ENCODE peak calls at places on chromosomes 7 and 10, in ten cellular contexts. K, H, Z, U, M, T, F, R, S and P are unnamed samples.

GRCh38 chr7:148699772-148700629 is 1.3 kb downstream of the CUL1 start:
- DNase-seq in K (peak; percentile 54), H (no peak), Z (no peak), U (peak; percentile 51), M (no peak), T (peak; percentile 48), F (no peak), R (peak; percentile 38), S (no peak), P (peak; percentile 56)

GRCh38 chr10:4638116-4638515 is 187.9 kb upstream of the AKR1E2 start:
- DNase-seq in K (no peak), H (no peak), Z (no peak), U (no peak), M (no peak), T (no peak), F (no peak), R (no peak), S (no peak), P (no peak)

GRCh38 chr7:22447759-22448158 is 52.2 kb downstream of the STEAP1B start:
- DNase-seq in K (no peak), H (no peak), Z (no peak), U (no peak), M (no peak), T (no peak), F (no peak), R (no peak), S (no peak), P (no peak)

GRCh38 chr7:7639847-7640220 is 718 bp upstream of the UMAD1 start:
- DNase-seq in K (peak; percentile 27), H (no peak), Z (peak; percentile 37), U (peak; percentile 22), M (no peak), T (peak; percentile 23), F (no peak), R (no peak), S (no peak), P (peak; percentile 36)

GRCh38 chr10:67801118-67801517 is 36.9 kb downstream of the DNAJC12 start:
- DNase-seq in K (no peak), H (no peak), Z (no peak), U (no peak), M (no peak), T (no peak), F (no peak), R (no peak), S (no peak), P (no peak)

GRCh38 chr7:37411444-37412034 is 37.1 kb downstream of the ELMO1 start:
- DNase-seq in K (no peak), H (no peak), Z (no peak), U (no peak), M (no peak), T (no peak), F (no peak), R (no peak), S (no peak), P (no peak)

GRCh38 chr7:67387851-67388250 is 391.2 kb downstream of the TYW1 start:
- DNase-seq in K (no peak), H (no peak), Z (no peak), U (no peak), M (no peak), T (no peak), F (no peak), R (no peak), S (no peak), P (no peak)

GRCh38 chr7:47153076-47153475 is 428.8 kb downstream of the TNS3 start:
- DNase-seq in K (peak; percentile 93), H (no peak), Z (no peak), U (peak; percentile 70), M (peak; percentile 50), T (peak; percentile 92), F (no peak), R (peak; percentile 86), S (no peak), P (peak; percentile 95)

GRCh38 chr7:100967292-100967863 is 2.0 kb upstream of the MUC12 start:
- DNase-seq in K (no peak), H (no peak), Z (peak; percentile 47), U (no peak), M (no peak), T (no peak), F (no peak), R (no peak), S (no peak), P (no peak)

GRCh38 chr7:128021361-128021760 is 9.9 kb downstream of the LRRC4 start:
- DNase-seq in K (no peak), H (no peak), Z (no peak), U (peak; percentile 95), M (peak; percentile 72), T (no peak), F (no peak), R (no peak), S (no peak), P (no peak)

GRCh38 chr7:977326-978048 is 2.1 kb upstream of the COX19 start:
- DNase-seq in K (peak; percentile 22), H (no peak), Z (peak; percentile 72), U (no peak), M (peak; percentile 74), T (no peak), F (peak; percentile 91), R (no peak), S (no peak), P (no peak)

GRCh38 chr7:55050286-55050685 is 31.5 kb downstream of the EGFR start:
- DNase-seq in K (no peak), H (no peak), Z (no peak), U (no peak), M (no peak), T (no peak), F (no peak), R (no peak), S (no peak), P (no peak)

DNA sequence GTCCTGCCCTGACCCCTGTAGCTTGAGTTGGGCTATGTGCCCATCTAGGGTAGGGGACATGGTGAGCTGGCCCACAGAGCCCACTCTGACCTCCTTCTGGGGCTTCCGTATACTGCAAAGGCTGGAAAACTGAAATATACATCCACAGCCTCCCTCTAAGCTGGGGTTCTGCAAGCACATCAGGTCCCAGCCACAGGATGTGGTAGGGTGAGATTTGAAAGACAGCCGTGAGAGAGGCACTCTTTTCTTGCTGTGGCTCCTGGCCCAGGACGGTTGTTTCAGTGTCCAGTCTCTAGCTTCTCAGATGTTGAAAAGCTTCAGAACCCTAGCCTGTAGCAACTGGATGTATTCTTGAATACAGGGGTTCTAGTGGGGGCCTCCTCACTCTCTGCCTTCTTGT is 60.1 kb upstream of the ADRB1 start:
- DNase-seq in K (no peak), H (no peak), Z (peak; percentile 21), U (no peak), M (no peak), T (no peak), F (no peak), R (no peak), S (no peak), P (no peak)
- H3K4me3 ChIP-seq in K (no peak overlapping the region), H (no peak overlapping the region), Z (no peak overlapping the region), U (no peak overlapping the region), M (no peak overlapping the region), T (no peak overlapping the region), F (no peak overlapping the region), R (no peak overlapping the region), S (no peak overlapping the region), P (no peak overlapping the region)

GRCh38 chr10:97707134-97707861 is 6.2 kb upstream of the MARVELD1 start:
- DNase-seq in K (no peak), H (no peak), Z (no peak), U (no peak), M (no peak), T (no peak), F (no peak), R (no peak), S (no peak), P (no peak)

GRCh38 chr10:97708976-97709745 is 4.4 kb upstream of the MARVELD1 start:
- DNase-seq in K (peak; percentile 92), H (peak; percentile 91), Z (peak; percentile 81), U (peak; percentile 69), M (no peak), T (peak; percentile 68), F (no peak), R (peak; percentile 80), S (no peak), P (peak; percentile 88)

GRCh38 chr10:97711640-97712267 is 1.8 kb upstream of the MARVELD1 start:
- DNase-seq in K (no peak), H (no peak), Z (no peak), U (no peak), M (no peak), T (no peak), F (peak; percentile 13), R (no peak), S (no peak), P (no peak)

GRCh38 chr10:97708167-97708566 is 5.4 kb upstream of the MARVELD1 start:
- DNase-seq in K (no peak), H (no peak), Z (no peak), U (no peak), M (no peak), T (no peak), F (no peak), R (no peak), S (no peak), P (no peak)

GRCh38 chr10:97709746-97710078 is 3.8 kb upstream of the MARVELD1 start:
- DNase-seq in K (no peak), H (no peak), Z (no peak), U (no peak), M (no peak), T (no peak), F (no peak), R (no peak), S (no peak), P (no peak)
- TF ChIP-seq CTCF in K (no peak), H (no peak), Z (no peak), U (peak; percentile 8), M (no peak), T (no peak), F (no peak), R (no peak), S (no peak), P (no peak)

DNA sequence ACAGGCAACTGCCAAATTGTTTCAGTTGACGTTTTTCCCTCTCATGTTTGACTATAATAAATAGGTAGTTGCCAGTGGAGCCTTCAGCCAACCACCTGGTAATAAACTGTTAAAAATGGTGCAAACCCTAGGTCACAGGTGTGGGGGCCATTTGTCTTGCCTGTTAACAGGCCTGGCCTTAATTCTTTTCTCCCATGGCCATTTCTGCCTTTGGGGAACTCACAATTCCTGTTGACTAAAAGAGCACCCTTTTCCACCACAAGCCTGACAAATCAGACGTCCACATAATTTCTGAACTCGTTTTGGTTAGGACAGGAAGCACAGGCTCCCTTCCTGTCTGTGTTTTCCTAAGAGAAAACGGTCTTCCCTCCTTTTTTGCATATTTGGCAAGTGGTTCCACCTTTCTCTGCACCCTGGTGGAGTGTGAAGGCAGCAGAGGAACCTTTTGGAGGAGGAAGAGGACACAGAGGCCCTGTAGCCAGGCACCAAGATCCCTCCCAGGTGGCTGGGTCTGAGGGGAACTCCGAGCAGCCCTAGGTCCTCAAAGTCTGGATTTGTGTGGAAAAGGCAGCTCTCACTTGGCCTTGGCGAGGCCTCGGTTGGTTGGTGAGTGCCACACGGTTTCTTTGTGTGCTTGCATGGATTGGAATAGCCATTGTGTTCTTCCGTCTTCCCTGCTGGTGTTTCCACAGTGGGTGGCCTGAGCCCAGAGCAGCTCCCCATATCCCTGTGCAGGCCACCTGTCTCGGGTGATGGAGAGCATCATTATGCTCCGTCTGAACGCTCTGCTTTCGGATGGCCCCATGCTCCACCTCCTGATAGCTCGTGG is 4.0 kb downstream of the IKZF1 start:
- DNase-seq in K (no peak), H (no peak), Z (no peak), U (no peak), M (no peak), T (no peak), F (no peak), R (no peak), S (peak; percentile 74), P (no peak)
- H3K4me3 ChIP-seq in K (no peak overlapping the region), H (no peak overlapping the region), Z (no peak overlapping the region), U (no peak overlapping the region), M (no peak overlapping the region), T (no peak overlapping the region), F (no peak overlapping the region), R (no peak overlapping the region), S (peak overlapping the region; percentile 73), P (no peak overlapping the region)

GRCh38 chr7:133207687-133208086 is 45.2 kb upstream of the EXOC4 start:
- DNase-seq in K (peak; percentile 9), H (no peak), Z (no peak), U (no peak), M (no peak), T (no peak), F (no peak), R (no peak), S (no peak), P (peak; percentile 35)
- TF ChIP-seq CTCF in K (peak; percentile 11), H (no peak), Z (no peak), U (peak; percentile 36), M (no peak), T (no peak), F (no peak), R (peak; percentile 14), S (no peak), P (peak; percentile 46)